ENCODE peak calls at places on chromosomes 3 and 15, in four cellular contexts. N is mesenteric fat pad, C is neural crest cell, W is Karpas-422. V is an unnamed sample.

GRCh38 chr15:100778831-100779288 is 100.8 kb upstream of the ALDH1A3 start:
- DNase-seq in W (no peak), C (no peak), N (peak), V (peak)

GRCh38 chr3:50165388-50166308 is 10.5 kb downstream of the SEMA3F start:
- DNase-seq in N (no peak), C (no peak), W (no peak), V (no peak)

GRCh38 chr3:124206225-124206624 is 214.3 kb upstream of the ROPN1 start:
- DNase-seq in W (no peak), N (no peak), C (no peak), V (no peak)

GRCh38 chr15:34055868-34056595 is 17.0 kb upstream of the AVEN start:
- DNase-seq in W (no peak), C (no peak), N (no peak), V (peak)

GRCh38 chr3:129001101-129001816 is at the start of gene EFCC1:
- DNase-seq in N (peak), W (no peak), C (peak), V (peak)

GRCh38 chr15:70412717-70413266 is 315.1 kb upstream of the TLE3 start:
- DNase-seq in N (no peak), W (no peak), C (no peak), V (no peak)

GRCh38 chr15:92687183-92687582 is 31.6 kb upstream of the FAM174B start:
- DNase-seq in W (no peak), C (no peak), N (no peak), V (no peak)

GRCh38 chr3:31724144-31724543 is 191.4 kb downstream of the STT3B start:
- DNase-seq in N (no peak), W (no peak), C (no peak), V (no peak)

GRCh38 chr3:104519968-104520655 is 846.6 kb upstream of the ALCAM start:
- DNase-seq in C (no peak), N (no peak), W (no peak), V (no peak)

GRCh38 chr15:101020945-101021344 is 101.8 kb downstream of the LRRK1 start:
- DNase-seq in C (no peak), W (no peak), N (peak), V (no peak)

GRCh38 chr3:4394048-4394447 is 73.0 kb downstream of the SUMF1 start:
- DNase-seq in W (no peak), C (no peak), N (no peak), V (peak)

GRCh38 chr3:171225698-171226097 is 199.2 kb upstream of the SLC2A2 start:
- DNase-seq in W (no peak), N (no peak), C (no peak), V (peak)

GRCh38 chr3:45170071-45170470 is 23.9 kb upstream of the CDCP1 start:
- DNase-seq in C (no peak), W (no peak), N (no peak), V (no peak)

GRCh38 chr3:188286087-188286513 is 132.1 kb downstream of the LPP start:
- DNase-seq in W (no peak), C (no peak), N (no peak), V (peak)

GRCh38 chr15:60128000-60128376 is 123.9 kb downstream of the FOXB1 start:
- DNase-seq in N (no peak), W (no peak), C (no peak), V (no peak)

GRCh38 chr3:82157952-82158351 is 396.5 kb upstream of the GBE1 start:
- DNase-seq in N (no peak), W (no peak), C (no peak), V (peak)

GRCh38 chr15:74716647-74717046 is 8.7 kb downstream of the CYP1A1 start:
- DNase-seq in N (no peak), C (no peak), W (no peak), V (no peak)

GRCh38 chr3:56612146-56612545 is 55.2 kb downstream of the CCDC66 start:
- DNase-seq in C (no peak), W (no peak), N (no peak), V (no peak)

GRCh38 chr3:61686228-61686648 is 124.9 kb downstream of the PTPRG start:
- DNase-seq in C (no peak), W (no peak), N (no peak), V (no peak)

GRCh38 chr3:90092994-90093393 is 985.6 kb downstream of the EPHA3 start:
- DNase-seq in N (no peak), W (peak), C (no peak), V (no peak)

GRCh38 chr3:142896996-142897395 is 8.1 kb upstream of the PCOLCE2 start:
- DNase-seq in W (no peak), N (no peak), C (no peak), V (no peak)

GRCh38 chr3:151014619-151015018 is 42.1 kb upstream of the CLRN1 start:
- DNase-seq in C (no peak), N (no peak), W (no peak), V (no peak)

GRCh38 chr15:48680841-48681240 is 35.3 kb upstream of the FBN1 start:
- DNase-seq in C (no peak), N (no peak), W (no peak), V (peak)

GRCh38 chr3:161366067-161366466 is 5.2 kb downstream of the SPTSSB start:
- DNase-seq in N (no peak), W (no peak), C (no peak), V (no peak)

GRCh38 chr3:139978966-139979365 is 44.0 kb downstream of the CLSTN2 start:
- DNase-seq in W (no peak), C (no peak), N (no peak), V (no peak)

GRCh38 chr15:25175033-25175788 is 220.4 kb downstream of the SNRPN start:
- DNase-seq in C (no peak), N (peak), W (no peak), V (no peak)

GRCh38 chr15:66298803-66299251 is 5.5 kb downstream of the DIS3L start:
- DNase-seq in W (no peak), C (no peak), N (no peak), V (no peak)

GRCh38 chr3:177754508-177754921 is 557.2 kb upstream of the TBL1XR1 start:
- DNase-seq in N (no peak), W (no peak), C (no peak), V (peak)